ENCODE peak calls at places on chromosome 1, in five cellular contexts. One of them, this sample, is unnamed.

GRCh38 chr1:212512731-212513559 is 80.2 kb downstream of the NENF start:
- DNase-seq in COR-L47: no peak
- DNase-seq in fibroblast of mammary gland: peak
- DNase-seq in GM10248: no peak
- DNase-seq in pons: no peak
- DNase-seq in this sample: no peak

GRCh38 chr1:100722211-100722610 is 2.7 kb downstream of the VCAM1 start:
- DNase-seq in COR-L47: no peak
- DNase-seq in GM10248: no peak
- DNase-seq in fibroblast of mammary gland: no peak
- DNase-seq in pons: no peak
- DNase-seq in this sample: no peak

GRCh38 chr1:20368866-20369545 is 78.3 kb downstream of the VWA5B1 start:
- DNase-seq in COR-L47: peak
- DNase-seq in pons: no peak
- DNase-seq in fibroblast of mammary gland: no peak
- DNase-seq in GM10248: no peak
- DNase-seq in this sample: no peak

GRCh38 chr1:20401405-20402010 is 84.5 kb downstream of the CAMK2N1 start:
- DNase-seq in pons: no peak
- DNase-seq in fibroblast of mammary gland: no peak
- DNase-seq in COR-L47: no peak
- DNase-seq in GM10248: no peak
- DNase-seq in this sample: no peak

GRCh38 chr1:155075535-155075934 is 3.1 kb upstream of the EFNA3 start:
- DNase-seq in COR-L47: peak
- DNase-seq in pons: no peak
- DNase-seq in GM10248: no peak
- DNase-seq in fibroblast of mammary gland: no peak
- DNase-seq in this sample: no peak

GRCh38 chr1:9321480-9321849 is 28.8 kb downstream of the SPSB1 start:
- DNase-seq in pons: no peak
- DNase-seq in fibroblast of mammary gland: peak
- DNase-seq in GM10248: no peak
- DNase-seq in COR-L47: no peak
- DNase-seq in this sample: no peak

GRCh38 chr1:247216246-247216645 is 39.6 kb upstream of the VN1R5 start:
- DNase-seq in fibroblast of mammary gland: no peak
- DNase-seq in GM10248: no peak
- DNase-seq in COR-L47: no peak
- DNase-seq in pons: no peak
- DNase-seq in this sample: no peak

GRCh38 chr1:183370399-183371058 is 47.7 kb downstream of the NMNAT2 start:
- DNase-seq in fibroblast of mammary gland: no peak
- DNase-seq in COR-L47: no peak
- DNase-seq in pons: no peak
- DNase-seq in GM10248: no peak
- DNase-seq in this sample: no peak

GRCh38 chr1:116847688-116848531 is 61.8 kb upstream of the PTGFRN start:
- DNase-seq in COR-L47: no peak
- DNase-seq in GM10248: peak
- DNase-seq in fibroblast of mammary gland: peak
- DNase-seq in pons: no peak
- DNase-seq in this sample: no peak

GRCh38 chr1:217717959-217718358 is 86.8 kb downstream of the SPATA17 start:
- DNase-seq in COR-L47: no peak
- DNase-seq in GM10248: no peak
- DNase-seq in pons: no peak
- DNase-seq in fibroblast of mammary gland: no peak
- DNase-seq in this sample: no peak

This sample was measured in GM12878.